ENCODE peak calls at places on chromosomes 12 and 14, in nine cellular contexts. V, R, Q, M, F, K, H, X and U are unnamed samples. For H3K4me1 and H3K27me3, the result is how much of the 10 kb centered on the place peaks cover.

GRCh38 chr14:93954900-93955891 is 21.2 kb downstream of the ASB2 start:
- DNase-seq in V (peak), R (no peak), Q (no peak), M (no peak), F (no peak), K (no peak), H (peak), X (no peak), U (no peak)

GRCh38 chr12:14256555-14257169 is 108.8 kb upstream of the ATF7IP start:
- DNase-seq in V (peak), R (peak), Q (peak), M (peak), F (no peak), K (no peak), H (peak), X (peak), U (peak)

GRCh38 chr14:44300911-44301310 is 206.2 kb downstream of the FSCB start:
- DNase-seq in V (no peak), R (no peak), Q (no peak), M (no peak), F (no peak), K (no peak), H (no peak), X (no peak), U (no peak)

GRCh38 chr14:31926123-31926522 is 151.0 kb upstream of the ARHGAP5 start:
- DNase-seq in V (peak), R (peak), Q (no peak), M (no peak), F (no peak), K (no peak), H (no peak), X (no peak), U (no peak)

GRCh38 chr14:103113303-103113702 is 10.0 kb upstream of the TNFAIP2 start:
- DNase-seq in V (no peak), R (no peak), Q (no peak), M (no peak), F (no peak), K (no peak), H (no peak), X (no peak), U (no peak)

GRCh38 chr12:69389836-69390235 is 30.3 kb downstream of the YEATS4 start:
- DNase-seq in V (no peak), R (peak), Q (no peak), M (no peak), F (no peak), K (no peak), H (no peak), X (no peak), U (no peak)

GRCh38 chr12:110741795-110742717 is 635 bp downstream of the PPP1CC start:
- DNase-seq in V (peak), R (peak), Q (peak), M (no peak), F (no peak), K (no peak), H (peak), X (peak), U (peak)

GRCh38 chr12:81257952-81258551 is 180.2 kb downstream of the ACSS3 start:
- DNase-seq in V (peak), R (peak), Q (no peak), M (no peak), F (no peak), K (no peak), H (no peak), X (no peak), U (peak)

GRCh38 chr12:18595406-18595805 is 142.4 kb downstream of the PLCZ1 start:
- DNase-seq in V (no peak), R (no peak), Q (no peak), M (no peak), F (peak), K (no peak), H (no peak), X (no peak), U (peak)

GRCh38 chr12:2651061-2651965 is 143.5 kb upstream of the FKBP4 start:
- DNase-seq in V (no peak), R (no peak), Q (no peak), M (peak), F (no peak), K (no peak), H (no peak), X (no peak), U (no peak)

GRCh38 chr14:73180385-73180805 is 44.1 kb downstream of the PSEN1 start:
- DNase-seq in V (no peak), R (peak), Q (no peak), M (no peak), F (no peak), K (no peak), H (no peak), X (no peak), U (peak)

GRCh38 chr12:24714237-24714636 is 234.7 kb downstream of the BCAT1 start:
- DNase-seq in V (no peak), R (no peak), Q (no peak), M (no peak), F (no peak), K (no peak), H (no peak), X (no peak), U (no peak)

GRCh38 chr12:16939871-16940306 is 333.9 kb upstream of the LMO3 start:
- DNase-seq in V (peak), R (peak), Q (peak), M (no peak), F (peak), K (no peak), H (no peak), X (no peak), U (peak)

GRCh38 chr12:23618718-23619117 is 330.8 kb downstream of the SOX5 start:
- DNase-seq in V (no peak), R (no peak), Q (no peak), M (no peak), F (no peak), K (no peak), H (no peak), X (no peak), U (no peak)

GRCh38 chr14:91749857-91750256 is 18.0 kb upstream of the CATSPERB start:
- DNase-seq in V (no peak), R (no peak), Q (no peak), M (no peak), F (no peak), K (no peak), H (no peak), X (no peak), U (no peak)

GRCh38 chr12:57936513-57936883 is 4.9 kb upstream of the ATP23 start:
- DNase-seq in V (no peak), R (no peak), Q (no peak), M (no peak), F (no peak), K (no peak), H (no peak), X (no peak), U (no peak)

GRCh38 chr14:106442857-106443256 is 916.5 kb downstream of the TMEM121 start:
- DNase-seq in V (no peak), R (no peak), Q (no peak), M (no peak), F (no peak), K (no peak), H (no peak), X (no peak), U (no peak)

GRCh38 chr12:117501470-117501869 is 140.0 kb upstream of the NOS1 start:
- DNase-seq in V (no peak), R (peak), Q (peak), M (no peak), F (no peak), K (no peak), H (no peak), X (peak), U (no peak)

GRCh38 chr12:55842681-55843429 is at the start of gene MMP19:
- DNase-seq in V (no peak), R (peak), Q (no peak), M (peak), F (no peak), K (no peak), H (no peak), X (no peak), U (peak)

DNA sequence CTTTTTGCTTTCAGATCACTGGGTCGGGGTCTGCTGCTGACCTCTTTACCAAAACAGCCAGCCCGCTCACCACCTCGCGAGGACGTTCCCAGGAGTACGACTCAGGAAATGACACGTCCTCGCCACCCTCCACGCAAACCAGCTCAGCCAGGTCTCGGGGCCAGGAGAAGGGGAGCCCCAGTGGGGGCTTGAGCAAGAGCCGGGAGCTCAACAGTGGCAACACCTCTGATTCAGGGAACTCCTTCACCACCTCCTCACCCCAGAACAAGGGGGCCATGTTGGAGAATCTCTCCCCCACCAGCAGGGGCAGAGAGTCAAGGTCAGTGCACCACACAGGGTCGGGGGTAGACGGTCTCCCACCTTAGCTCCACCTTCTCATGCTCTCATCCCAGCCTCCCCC is 33.4 kb upstream of the HSPB8 start:
- DNase-seq in V (no peak), R (no peak), Q (no peak), M (no peak), F (no peak), K (no peak), H (no peak), X (no peak), U (no peak)
- TF ChIP-seq CTCF in V (no peak), R (no peak), Q (no peak), M (no peak), F (peak), K (no peak), H (no peak), X (no peak), U (no peak)

GRCh38 chr14:100857196-100857922 is 31.4 kb downstream of the MEG3 start:
- DNase-seq in V (peak), R (no peak), Q (no peak), M (no peak), F (no peak), K (no peak), H (peak), X (no peak), U (no peak)

GRCh38 chr14:100855256-100855930 is 29.5 kb downstream of the MEG3 start:
- DNase-seq in V (no peak), R (no peak), Q (no peak), M (no peak), F (no peak), K (no peak), H (peak), X (no peak), U (no peak)

GRCh38 chr14:100857923-100858837 is 32.3 kb downstream of the MEG3 start:
- DNase-seq in V (peak), R (no peak), Q (no peak), M (no peak), F (no peak), K (no peak), H (peak), X (no peak), U (no peak)

GRCh38 chr14:100854435-100854834 is 28.5 kb downstream of the MEG3 start:
- DNase-seq in V (no peak), R (no peak), Q (no peak), M (no peak), F (no peak), K (no peak), H (peak), X (no peak), U (no peak)

GRCh38 chr14:100856056-100856950 is 30.4 kb downstream of the MEG3 start:
- DNase-seq in V (peak), R (no peak), Q (no peak), M (no peak), F (no peak), K (no peak), H (peak), X (no peak), U (no peak)
- H3K4me1 ChIP-seq in V (under half), R (under half), Q (under half), M (under half), F (under half), K (under half), H (under half), X (under half), U (under half)

GRCh38 chr14:66070542-66071319 is 415.4 kb upstream of the CCDC196 start:
- DNase-seq in V (peak), R (peak), Q (peak), M (no peak), F (peak), K (no peak), H (no peak), X (peak), U (no peak)
- H3K27me3 ChIP-seq in V (under half), R (under half), Q (under half), M (under half), F (under half), K (under half), H (under half), X (under half), U (under half)

GRCh38 chr14:101797785-101798342 is 36.4 kb downstream of the PPP2R5C start:
- DNase-seq in V (no peak), R (no peak), Q (no peak), M (no peak), F (no peak), K (no peak), H (no peak), X (peak), U (no peak)

GRCh38 chr14:101791919-101792572 is 30.5 kb downstream of the PPP2R5C start:
- DNase-seq in V (no peak), R (peak), Q (no peak), M (no peak), F (no peak), K (no peak), H (no peak), X (no peak), U (no peak)

GRCh38 chr14:101796479-101796878 is 35.0 kb downstream of the PPP2R5C start:
- DNase-seq in V (no peak), R (no peak), Q (no peak), M (no peak), F (no peak), K (no peak), H (no peak), X (no peak), U (no peak)
- TF ChIP-seq CTCF in V (no peak), R (no peak), Q (no peak), M (no peak), F (no peak), K (no peak), H (no peak), X (no peak), U (no peak)

DNA sequence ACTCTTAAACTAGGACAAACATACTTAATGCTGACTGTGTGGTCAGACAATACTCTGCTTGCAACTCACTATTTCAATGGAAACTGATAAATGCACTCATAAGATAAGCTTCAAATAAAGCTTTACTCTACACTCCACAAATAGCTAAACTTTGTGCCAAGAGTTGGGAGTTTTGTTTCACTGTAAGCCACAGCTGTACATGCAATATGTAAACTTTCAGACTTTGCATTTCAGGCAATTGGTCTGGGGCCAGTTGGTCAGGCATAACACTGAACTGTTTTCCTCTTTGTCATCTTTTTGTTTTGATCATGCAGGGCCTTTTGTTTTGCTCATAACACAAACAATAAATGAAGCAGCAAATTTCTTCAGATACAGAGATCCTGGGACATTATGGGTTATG is 426.2 kb downstream of the IPO8 start:
- DNase-seq in V (no peak), R (peak), Q (no peak), M (no peak), F (no peak), K (no peak), H (no peak), X (no peak), U (no peak)
- H3K4me1 ChIP-seq in V (under half), R (under half), Q (under half), M (under half), F (under half), K (under half), H (under half), X (under half), U (under half)

GRCh38 chr14:38882533-38882932 is 220.5 kb downstream of the SEC23A start:
- DNase-seq in V (no peak), R (no peak), Q (no peak), M (no peak), F (no peak), K (no peak), H (no peak), X (no peak), U (no peak)
- H3K27me3 ChIP-seq in V (under half), R (under half), Q (under half), M (under half), F (under half), K (under half), H (under half), X (under half), U (under half)

DNA sequence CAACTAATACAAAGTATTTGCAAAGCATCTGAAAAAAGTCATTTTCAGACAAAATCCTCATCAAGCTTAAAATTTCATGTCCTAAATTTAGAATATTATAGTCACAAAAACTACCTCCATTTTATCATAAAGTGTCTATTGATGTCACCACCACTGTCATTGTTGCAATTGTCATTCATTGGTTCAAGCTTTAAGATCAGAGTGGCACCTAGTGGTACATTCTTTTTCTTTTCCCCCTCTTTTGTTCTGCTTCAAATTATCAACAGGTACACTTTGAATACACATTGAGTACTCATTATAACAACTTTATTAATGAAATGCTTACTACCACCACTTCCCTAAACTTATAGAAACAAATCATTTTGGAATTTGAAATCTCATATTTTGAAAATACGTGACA is 379.8 kb downstream of the SEC23A start:
- DNase-seq in V (peak), R (no peak), Q (no peak), M (no peak), F (no peak), K (no peak), H (no peak), X (no peak), U (no peak)
- TF ChIP-seq CTCF in V (no peak), R (no peak), Q (no peak), M (no peak), F (no peak), K (no peak), H (no peak), X (no peak), U (no peak)

GRCh38 chr14:81209187-81209836 is 11.4 kb downstream of the GTF2A1 start:
- DNase-seq in V (no peak), R (no peak), Q (no peak), M (no peak), F (no peak), K (no peak), H (no peak), X (no peak), U (no peak)
- H3K4me1 ChIP-seq in V (under half), R (under half), Q (half or more), M (under half), F (under half), K (under half), H (half or more), X (under half), U (under half)

GRCh38 chr12:31234053-31234835 is 91.7 kb downstream of the SINHCAF start:
- DNase-seq in V (no peak), R (no peak), Q (no peak), M (no peak), F (no peak), K (no peak), H (no peak), X (no peak), U (no peak)

GRCh38 chr12:31230004-31230403 is 95.9 kb downstream of the SINHCAF start:
- DNase-seq in V (no peak), R (no peak), Q (no peak), M (no peak), F (no peak), K (no peak), H (no peak), X (no peak), U (peak)

GRCh38 chr12:31233061-31233730 is 92.8 kb downstream of the SINHCAF start:
- DNase-seq in V (no peak), R (no peak), Q (no peak), M (no peak), F (no peak), K (no peak), H (no peak), X (no peak), U (no peak)

GRCh38 chr12:31231611-31232360 is 94.2 kb downstream of the SINHCAF start:
- DNase-seq in V (no peak), R (no peak), Q (no peak), M (no peak), F (no peak), K (no peak), H (no peak), X (no peak), U (no peak)

DNA sequence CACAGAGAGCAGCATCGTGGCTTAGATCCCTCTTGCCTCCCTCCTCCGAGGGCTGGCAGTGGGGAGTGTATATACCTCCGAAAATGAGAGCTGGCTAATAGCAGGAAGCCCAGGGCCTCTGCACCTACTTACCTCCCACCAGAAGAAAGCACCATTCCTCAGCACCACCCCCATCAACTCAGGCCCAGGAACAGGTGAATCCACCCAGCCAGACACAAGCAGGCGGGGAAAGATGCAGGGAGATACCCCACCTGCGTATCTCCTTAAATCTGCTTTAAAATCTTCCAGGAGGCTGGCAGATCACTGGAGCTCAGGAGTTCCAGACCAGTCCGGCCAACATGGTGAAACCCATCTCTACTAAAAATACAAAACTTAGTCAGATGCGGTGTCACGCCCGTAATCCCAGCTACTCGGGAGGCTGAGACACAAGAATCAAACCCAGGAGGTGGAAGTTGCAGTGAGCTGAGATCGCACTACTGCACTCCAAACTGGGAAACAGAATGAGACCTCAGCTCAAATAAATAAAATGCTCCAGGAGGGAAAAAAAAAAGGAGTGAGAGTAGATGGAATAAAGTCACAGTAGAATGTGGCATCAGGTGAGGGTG is 93.5 kb downstream of the SINHCAF start:
- DNase-seq in V (no peak), R (no peak), Q (no peak), M (no peak), F (no peak), K (no peak), H (no peak), X (no peak), U (no peak)
- H3K27me3 ChIP-seq in V (under half), R (under half), Q (under half), M (under half), F (under half), K (under half), H (under half), X (under half), U (under half)